ENCODE peak calls at places on chromosomes 16 and 17, in six cellular contexts. F is activated CD8-positive, alpha-beta memory T cell treated with anti-CD3 and anti-CD28 coated beads for 4 hours; V is DMS79 treated with DMSO at 0.1 percent for 48 hours; Q is Caki2; K is RWPE1; U is neural crest cell. A is an unnamed sample.

GRCh38 chr17:78822552-78822951 is 18.1 kb downstream of the USP36 start:
- DNase-seq in Q (no peak), K (peak), F (no peak), U (no peak), V (no peak), A (no peak)

GRCh38 chr17:62804822-62805221 is 3.3 kb downstream of the MARCHF10 start:
- DNase-seq in U (no peak), Q (peak), K (peak), V (no peak), F (no peak), A (peak)

GRCh38 chr16:52103791-52104190 is 443.2 kb downstream of the TOX3 start:
- DNase-seq in F (no peak), V (no peak), K (no peak), Q (no peak), U (no peak), A (no peak)

GRCh38 chr16:71409038-71409775 is 32.6 kb downstream of the TLE7 start:
- DNase-seq in U (no peak), Q (no peak), F (no peak), K (no peak), V (no peak), A (no peak)

GRCh38 chr17:2230877-2231276 is 72.7 kb downstream of the SMG6 start:
- DNase-seq in V (no peak), F (no peak), Q (no peak), U (no peak), K (no peak), A (no peak)

GRCh38 chr16:57615813-57616212 is 12.6 kb upstream of the ADGRG1 start:
- DNase-seq in U (no peak), F (no peak), V (no peak), K (no peak), Q (no peak), A (no peak)

GRCh38 chr17:37774508-37774907 is 29.6 kb upstream of the HNF1B start:
- DNase-seq in K (no peak), F (no peak), V (no peak), Q (no peak), U (no peak), A (no peak)

GRCh38 chr16:78443780-78444422 is 344.4 kb downstream of the WWOX start:
- DNase-seq in F (no peak), V (no peak), K (no peak), Q (no peak), U (no peak), A (no peak)

GRCh38 chr16:75043175-75043937 is 44.5 kb downstream of the ZNRF1 start:
- DNase-seq in K (no peak), U (no peak), V (peak), F (no peak), Q (peak), A (no peak)

GRCh38 chr17:57957120-57957850 is 2.1 kb upstream of the CUEDC1 start:
- DNase-seq in V (no peak), K (no peak), F (no peak), U (no peak), Q (no peak), A (no peak)

GRCh38 chr17:82843904-82844640 is 4.2 kb upstream of the ZNF750 start:
- DNase-seq in F (no peak), U (no peak), Q (no peak), V (no peak), K (no peak), A (no peak)

GRCh38 chr17:17568772-17569195 is 22.7 kb downstream of the PEMT start:
- DNase-seq in V (no peak), K (peak), F (no peak), Q (no peak), U (peak), A (peak)

GRCh38 chr17:11564483-11565380 is 33.5 kb upstream of the DNAH9 start:
- DNase-seq in Q (no peak), K (no peak), V (no peak), U (no peak), F (no peak), A (no peak)

GRCh38 chr16:72043539-72043938 is 10.8 kb upstream of the HP start:
- DNase-seq in K (no peak), V (no peak), F (no peak), U (no peak), Q (no peak), A (no peak)

GRCh38 chr17:80771612-80772005 is 220.0 kb upstream of the CHMP6 start:
- DNase-seq in V (no peak), F (no peak), U (no peak), Q (no peak), K (no peak), A (no peak)

GRCh38 chr16:4291699-4292098 is 18.9 kb upstream of the TFAP4 start:
- DNase-seq in V (no peak), F (no peak), U (no peak), K (no peak), Q (no peak), A (no peak)

GRCh38 chr16:30355144-30355953 is at the start of gene CD2BP2:
- DNase-seq in F (peak), U (peak), V (peak), Q (peak), K (peak), A (peak)

GRCh38 chr17:36824678-36825091 is 112.6 kb upstream of the LHX1 start:
- DNase-seq in K (no peak), F (no peak), U (no peak), V (no peak), Q (no peak), A (peak)

GRCh38 chr17:12320286-12320685 is 299.6 kb downstream of the MAP2K4 start:
- DNase-seq in V (no peak), Q (no peak), F (no peak), K (no peak), U (no peak), A (peak)

GRCh38 chr17:57714660-57715059 is 30.4 kb downstream of the CCDC182 start:
- DNase-seq in K (no peak), Q (no peak), F (no peak), U (no peak), V (peak), A (no peak)